ENCODE peak calls at places on chromosomes 16 and 17, in five cellular contexts. One of them, this sample, is unnamed.

GRCh38 chr16:30615358-30616076 is 5.3 kb upstream of the ZNF689 start:
- DNase-seq in HepG2: peak; percentile 76
- DNase-seq in H1: peak; percentile 82
- DNase-seq in K562: peak; percentile 18
- DNase-seq in GM12878: no peak
- DNase-seq in this sample: peak; percentile 48

GRCh38 chr17:67400193-67400592 is 23.1 kb downstream of the PITPNC1 start:
- DNase-seq in HepG2: no peak
- DNase-seq in H1: no peak
- DNase-seq in K562: no peak
- DNase-seq in GM12878: no peak
- DNase-seq in this sample: no peak

GRCh38 chr16:3513892-3514600 is 13.2 kb downstream of the CLUAP1 start:
- DNase-seq in K562: no peak
- DNase-seq in H1: no peak
- DNase-seq in HepG2: peak; percentile 20
- DNase-seq in GM12878: no peak
- DNase-seq in this sample: no peak

GRCh38 chr16:82059983-82060421 is 24.9 kb downstream of the HSD17B2 start:
- DNase-seq in K562: no peak
- DNase-seq in H1: no peak
- DNase-seq in GM12878: no peak
- DNase-seq in HepG2: peak; percentile 75
- DNase-seq in this sample: no peak

GRCh38 chr17:4162775-4163498 is 19.9 kb downstream of the CYB5D2 start:
- DNase-seq in H1: no peak
- DNase-seq in HepG2: no peak
- DNase-seq in GM12878: no peak
- DNase-seq in K562: no peak
- DNase-seq in this sample: no peak

GRCh38 chr17:81802048-81802758 is 1.7 kb upstream of the GCGR start:
- DNase-seq in GM12878: no peak
- DNase-seq in H1: no peak
- DNase-seq in HepG2: no peak
- DNase-seq in K562: no peak
- DNase-seq in this sample: no peak

GRCh38 chr16:82884320-82884898 is 257.6 kb downstream of the CDH13 start:
- DNase-seq in HepG2: no peak
- DNase-seq in GM12878: no peak
- DNase-seq in H1: no peak
- DNase-seq in K562: no peak
- DNase-seq in this sample: no peak

GRCh38 chr16:14302399-14303181 is 231.5 kb downstream of the MRTFB start:
- DNase-seq in HepG2: no peak
- DNase-seq in H1: no peak
- DNase-seq in GM12878: no peak
- DNase-seq in K562: peak; percentile 68
- DNase-seq in this sample: no peak

GRCh38 chr16:685967-686366 is 1.8 kb upstream of the JMJD8 start:
- DNase-seq in HepG2: peak; percentile 41
- DNase-seq in H1: no peak
- DNase-seq in K562: no peak
- DNase-seq in GM12878: no peak
- DNase-seq in this sample: no peak

GRCh38 chr16:82344157-82344556 is 174.1 kb upstream of the MPHOSPH6 start:
- DNase-seq in K562: no peak
- DNase-seq in GM12878: no peak
- DNase-seq in H1: no peak
- DNase-seq in HepG2: peak; percentile 26
- DNase-seq in this sample: no peak

GRCh38 chr17:50205931-50206505 is 4.6 kb upstream of the COL1A1 start:
- DNase-seq in GM12878: no peak
- DNase-seq in HepG2: no peak
- DNase-seq in K562: no peak
- DNase-seq in H1: no peak
- DNase-seq in this sample: no peak

GRCh38 chr17:70588003-70588402 is 418.7 kb downstream of the KCNJ2 start:
- DNase-seq in HepG2: no peak
- DNase-seq in GM12878: no peak
- DNase-seq in H1: no peak
- DNase-seq in K562: no peak
- DNase-seq in this sample: no peak

GRCh38 chr17:64661731-64661980 is 451 bp downstream of the SMURF2 start:
- DNase-seq in HepG2: no peak
- DNase-seq in H1: no peak
- DNase-seq in K562: no peak
- DNase-seq in GM12878: no peak
- DNase-seq in this sample: no peak

GRCh38 chr17:35801583-35802224 is 6.3 kb upstream of the MMP28 start:
- DNase-seq in GM12878: no peak
- DNase-seq in K562: no peak
- DNase-seq in H1: no peak
- DNase-seq in HepG2: no peak
- DNase-seq in this sample: no peak

GRCh38 chr17:35808240-35808961 is 883 bp upstream of the TAF15 start:
- DNase-seq in H1: no peak
- DNase-seq in K562: no peak
- DNase-seq in HepG2: no peak
- DNase-seq in GM12878: no peak
- DNase-seq in this sample: no peak

GRCh38 chr17:35808962-35809854 is at the start of gene TAF15:
- DNase-seq in GM12878: peak; percentile 97
- DNase-seq in HepG2: peak; percentile 97
- DNase-seq in H1: peak; percentile 89
- DNase-seq in K562: peak; percentile 96
- DNase-seq in this sample: peak; percentile 95

GRCh38 chr17:35807371-35808144 is 1.7 kb upstream of the TAF15 start:
- DNase-seq in K562: no peak
- DNase-seq in HepG2: no peak
- DNase-seq in H1: no peak
- DNase-seq in GM12878: no peak
- DNase-seq in this sample: no peak

DNA sequence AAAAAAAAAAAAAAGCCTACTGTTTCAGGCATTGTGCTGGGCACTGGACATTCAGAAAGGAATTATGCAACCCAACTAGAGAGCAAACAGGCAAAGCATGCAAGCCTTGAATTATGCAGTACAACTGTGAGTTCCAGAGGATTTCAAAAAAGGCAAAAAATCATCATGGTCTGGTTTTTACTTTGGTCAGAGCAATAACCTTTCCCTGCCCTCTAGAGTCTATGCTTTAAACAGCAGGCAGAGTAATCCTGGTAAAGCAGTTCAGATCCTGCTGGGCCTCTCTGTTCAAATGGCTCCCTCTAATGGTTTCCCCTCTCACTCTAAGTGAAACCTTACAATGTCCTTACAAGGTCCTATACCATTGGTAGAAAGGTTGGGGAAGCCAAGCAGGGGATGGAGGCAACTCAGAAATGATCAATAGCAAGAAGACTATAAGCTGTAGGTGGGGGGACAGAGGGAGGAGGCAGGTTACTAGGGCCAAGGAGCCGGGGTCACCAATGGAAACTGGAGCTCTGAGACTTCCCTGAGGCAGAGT is 4.6 kb upstream of the TAF15 start:
- DNase-seq in K562: peak; percentile 70
- DNase-seq in GM12878: peak; percentile 48
- DNase-seq in HepG2: peak; percentile 88
- DNase-seq in H1: peak; percentile 47
- DNase-seq in this sample: peak; percentile 87
- TF ChIP-seq SRF in K562: peak; percentile 38
- TF ChIP-seq SRF in GM12878: no peak
- TF ChIP-seq SRF in HepG2: no peak
- TF ChIP-seq SRF in H1: peak; percentile 29
- TF ChIP-seq SRF in this sample: peak; percentile 35

DNA sequence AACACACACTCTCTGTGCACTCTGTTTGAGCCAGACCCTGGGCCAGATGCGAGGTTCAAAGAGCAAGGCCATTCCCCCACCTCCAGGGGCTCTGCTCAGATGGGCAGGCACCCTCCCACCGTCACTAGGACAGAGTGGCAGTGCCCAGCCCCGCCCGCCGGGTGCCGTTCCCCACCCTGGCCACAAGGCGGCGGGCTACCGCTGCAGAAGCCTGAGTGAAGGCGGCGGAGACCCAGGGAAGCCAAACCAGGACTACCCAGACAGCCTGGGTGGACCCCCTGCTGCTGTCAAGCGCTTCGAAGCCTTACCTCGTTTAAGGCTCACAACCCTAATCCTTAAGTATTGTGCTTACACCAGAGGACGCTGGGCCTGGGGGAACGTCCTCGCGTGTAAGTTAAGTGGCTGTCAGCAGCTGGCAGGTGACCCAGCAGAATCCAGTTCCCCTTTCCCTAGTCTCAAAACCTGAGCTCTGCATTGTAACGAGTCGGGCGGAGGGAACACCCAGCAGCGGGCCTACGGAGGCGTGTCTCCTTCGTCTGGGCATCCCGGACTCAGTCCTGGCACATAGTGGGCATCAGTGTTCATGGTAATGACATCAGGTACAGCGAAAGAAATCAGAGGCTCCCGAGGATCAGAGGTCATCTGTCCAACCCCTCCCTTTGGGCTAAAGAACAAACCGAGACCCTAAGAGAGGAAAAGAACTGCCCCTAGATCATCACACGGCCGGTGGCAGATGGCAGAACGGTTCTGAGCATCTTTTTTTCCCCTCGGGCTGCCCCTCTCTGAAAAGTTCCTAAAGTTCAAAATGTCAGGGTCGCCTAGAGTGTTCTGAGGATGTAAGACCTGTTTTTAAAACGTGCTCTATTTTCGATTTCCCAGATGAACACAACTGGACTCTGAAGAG is 4.4 kb downstream of the ARHGAP27 start:
- DNase-seq in GM12878: no peak
- DNase-seq in K562: peak; percentile 80
- DNase-seq in H1: no peak
- DNase-seq in HepG2: peak; percentile 67
- DNase-seq in this sample: peak; percentile 57
- TF ChIP-seq POLR2AphosphoS5 in GM12878: no peak
- TF ChIP-seq POLR2AphosphoS5 in K562: no peak
- TF ChIP-seq POLR2AphosphoS5 in H1: no peak
- TF ChIP-seq POLR2AphosphoS5 in HepG2: no peak
- TF ChIP-seq POLR2AphosphoS5 in this sample: peak; percentile 35

GRCh38 chr17:82959990-82960418 is 119.4 kb upstream of the METRNL start:
- DNase-seq in K562: no peak
- DNase-seq in H1: no peak
- DNase-seq in HepG2: no peak
- DNase-seq in GM12878: no peak
- DNase-seq in this sample: no peak
- TF ChIP-seq SP1 in K562: no peak
- TF ChIP-seq SP1 in H1: no peak
- TF ChIP-seq SP1 in HepG2: no peak
- TF ChIP-seq SP1 in GM12878: no peak
- TF ChIP-seq SP1 in this sample: no peak

GRCh38 chr17:45789874-45790273 is 5.8 kb downstream of the CRHR1 start:
- DNase-seq in HepG2: no peak
- DNase-seq in K562: no peak
- DNase-seq in H1: no peak
- DNase-seq in GM12878: no peak
- DNase-seq in this sample: no peak
- TF ChIP-seq SRF in HepG2: no peak
- TF ChIP-seq SRF in K562: no peak
- TF ChIP-seq SRF in H1: no peak
- TF ChIP-seq SRF in GM12878: no peak
- TF ChIP-seq SRF in this sample: no peak

GRCh38 chr17:77829871-77830799 is 128.4 kb upstream of the TNRC6C start:
- DNase-seq in H1: no peak
- DNase-seq in GM12878: no peak
- DNase-seq in HepG2: no peak
- DNase-seq in K562: peak; percentile 50
- DNase-seq in this sample: no peak
- TF ChIP-seq POLR2AphosphoS5 in H1: no peak
- TF ChIP-seq POLR2AphosphoS5 in GM12878: no peak
- TF ChIP-seq POLR2AphosphoS5 in HepG2: no peak
- TF ChIP-seq POLR2AphosphoS5 in K562: no peak
- TF ChIP-seq POLR2AphosphoS5 in this sample: no peak

GRCh38 chr17:57108656-57109392 is 23.8 kb downstream of the AKAP1 start:
- DNase-seq in H1: no peak
- DNase-seq in GM12878: no peak
- DNase-seq in K562: no peak
- DNase-seq in HepG2: no peak
- DNase-seq in this sample: no peak

GRCh38 chr17:57110579-57111367 is 25.7 kb downstream of the AKAP1 start:
- DNase-seq in K562: no peak
- DNase-seq in H1: no peak
- DNase-seq in HepG2: no peak
- DNase-seq in GM12878: no peak
- DNase-seq in this sample: no peak

GRCh38 chr17:57111386-57111785 is 26.3 kb downstream of the AKAP1 start:
- DNase-seq in GM12878: no peak
- DNase-seq in HepG2: no peak
- DNase-seq in K562: no peak
- DNase-seq in H1: no peak
- DNase-seq in this sample: no peak

GRCh38 chr17:57109393-57110151 is 24.5 kb downstream of the AKAP1 start:
- DNase-seq in HepG2: no peak
- DNase-seq in K562: no peak
- DNase-seq in GM12878: no peak
- DNase-seq in H1: no peak
- DNase-seq in this sample: no peak

GRCh38 chr17:57110152-57110542 is 25.1 kb downstream of the AKAP1 start:
- DNase-seq in HepG2: no peak
- DNase-seq in GM12878: no peak
- DNase-seq in H1: no peak
- DNase-seq in K562: no peak
- DNase-seq in this sample: no peak
- TF ChIP-seq SP1 in HepG2: no peak
- TF ChIP-seq SP1 in GM12878: no peak
- TF ChIP-seq SP1 in H1: no peak
- TF ChIP-seq SP1 in K562: no peak
- TF ChIP-seq SP1 in this sample: no peak

This sample was measured in HCT116.